ENCODE peak calls at places on chromosomes 16 and 17, in eight cellular contexts. P is MG63, D is upper lobe of right lung, A is breast epithelium, I is HT1080, O is RPMI8226, E is ACHN, L is WTC11. C is an unnamed sample.

GRCh38 chr16:80014241-80014939 is 413.9 kb upstream of the MAF start:
- DNase-seq in P (no peak), D (no peak), A (no peak), I (no peak), O (no peak), E (no peak), L (no peak), C (no peak)

GRCh38 chr16:10957771-10958486 is 13.6 kb downstream of the CLEC16A start:
- DNase-seq in P (no peak), D (no peak), A (peak; percentile 22), I (peak; percentile 48), O (no peak), E (no peak), L (no peak), C (no peak)

GRCh38 chr16:57115504-57116182 is 23.3 kb downstream of the CPNE2 start:
- DNase-seq in P (no peak), D (no peak), A (no peak), I (no peak), O (peak; percentile 49), E (no peak), L (no peak), C (peak; percentile 32)

GRCh38 chr17:19592316-19592715 is 56.2 kb upstream of the ALDH3A2 start:
- DNase-seq in P (no peak), D (no peak), A (no peak), I (no peak), O (no peak), E (no peak), L (no peak), C (no peak)

GRCh38 chr16:3842994-3843393 is 37.5 kb downstream of the CREBBP start:
- DNase-seq in P (no peak), D (no peak), A (no peak), I (no peak), O (no peak), E (no peak), L (no peak), C (no peak)

GRCh38 chr16:31350275-31351005 is 4.5 kb upstream of the ITGAX start:
- DNase-seq in P (no peak), D (peak; percentile 67), A (no peak), I (no peak), O (no peak), E (no peak), L (no peak), C (no peak)

GRCh38 chr16:88208112-88208511 is 174.6 kb upstream of the ZNF469 start:
- DNase-seq in P (no peak), D (no peak), A (peak; percentile 27), I (no peak), O (no peak), E (no peak), L (no peak), C (no peak)

GRCh38 chr16:8647721-8648318 is 26.3 kb downstream of the METTL22 start:
- DNase-seq in P (no peak), D (no peak), A (no peak), I (no peak), O (no peak), E (no peak), L (no peak), C (no peak)

GRCh38 chr16:57165923-57166322 is 19.9 kb downstream of the PSME3IP1 start:
- DNase-seq in P (no peak), D (no peak), A (no peak), I (no peak), O (peak; percentile 87), E (no peak), L (no peak), C (no peak)

GRCh38 chr16:68839831-68840230 is 3.5 kb upstream of the TANGO6 start:
- DNase-seq in P (no peak), D (no peak), A (no peak), I (no peak), O (no peak), E (no peak), L (no peak), C (peak; percentile 48)

GRCh38 chr17:751269-752001 is 629 bp downstream of the GEMIN4 start:
- DNase-seq in P (peak; percentile 41), D (peak; percentile 80), A (no peak), I (no peak), O (peak; percentile 39), E (peak; percentile 55), L (peak; percentile 16), C (no peak)